ENCODE peak calls at places on chromosomes 11 and 22, in five cellular contexts. One of them, this sample, is unnamed.

GRCh38 chr11:130606181-130606580 is 157.7 kb downstream of the ADAMTS15 start:
- DNase-seq in foreskin keratinocyte: no peak
- DNase-seq in left ventricle myocardium inferior: no peak
- DNase-seq in transverse colon: no peak
- DNase-seq in lower leg skin: no peak
- DNase-seq in this sample: no peak

GRCh38 chr11:63939351-63939920 is 634 bp downstream of the NAA40 start:
- DNase-seq in transverse colon: peak
- DNase-seq in lower leg skin: no peak
- DNase-seq in foreskin keratinocyte: peak
- DNase-seq in left ventricle myocardium inferior: no peak
- DNase-seq in this sample: no peak

GRCh38 chr11:131628739-131629138 is 258.3 kb downstream of the NTM start:
- DNase-seq in lower leg skin: no peak
- DNase-seq in foreskin keratinocyte: no peak
- DNase-seq in left ventricle myocardium inferior: no peak
- DNase-seq in transverse colon: no peak
- DNase-seq in this sample: no peak

GRCh38 chr11:74018331-74019005 is 9.6 kb upstream of the UCP3 start:
- DNase-seq in foreskin keratinocyte: no peak
- DNase-seq in lower leg skin: peak
- DNase-seq in transverse colon: peak
- DNase-seq in left ventricle myocardium inferior: peak
- DNase-seq in this sample: no peak

GRCh38 chr22:41177626-41178424 is 27.3 kb upstream of the L3MBTL2 start:
- DNase-seq in lower leg skin: no peak
- DNase-seq in foreskin keratinocyte: no peak
- DNase-seq in transverse colon: no peak
- DNase-seq in left ventricle myocardium inferior: no peak
- DNase-seq in this sample: no peak

GRCh38 chr11:57460017-57460755 is at the start of gene RTN4RL2:
- DNase-seq in foreskin keratinocyte: no peak
- DNase-seq in transverse colon: no peak
- DNase-seq in lower leg skin: no peak
- DNase-seq in left ventricle myocardium inferior: peak
- DNase-seq in this sample: peak

GRCh38 chr11:120929090-120929489 is 94.8 kb upstream of the TBCEL start:
- DNase-seq in left ventricle myocardium inferior: no peak
- DNase-seq in transverse colon: no peak
- DNase-seq in lower leg skin: no peak
- DNase-seq in foreskin keratinocyte: no peak
- DNase-seq in this sample: no peak

GRCh38 chr22:32830957-32831356 is 29.5 kb downstream of the TIMP3 start:
- DNase-seq in lower leg skin: no peak
- DNase-seq in foreskin keratinocyte: no peak
- DNase-seq in transverse colon: no peak
- DNase-seq in left ventricle myocardium inferior: no peak
- DNase-seq in this sample: no peak

GRCh38 chr11:70717961-70718595 is 319.7 kb downstream of the CTTN start:
- DNase-seq in lower leg skin: no peak
- DNase-seq in transverse colon: no peak
- DNase-seq in foreskin keratinocyte: no peak
- DNase-seq in left ventricle myocardium inferior: no peak
- DNase-seq in this sample: no peak

GRCh38 chr11:17402486-17402885 is 14.0 kb upstream of the KCNJ11 start:
- DNase-seq in transverse colon: no peak
- DNase-seq in foreskin keratinocyte: no peak
- DNase-seq in left ventricle myocardium inferior: no peak
- DNase-seq in lower leg skin: no peak
- DNase-seq in this sample: no peak

GRCh38 chr11:22780914-22781593 is 48.5 kb downstream of the SVIP start:
- DNase-seq in lower leg skin: no peak
- DNase-seq in left ventricle myocardium inferior: no peak
- DNase-seq in foreskin keratinocyte: no peak
- DNase-seq in transverse colon: no peak
- DNase-seq in this sample: no peak

GRCh38 chr22:41968601-41969000 is 642 bp upstream of the SEPTIN3 start:
- DNase-seq in transverse colon: peak
- DNase-seq in lower leg skin: no peak
- DNase-seq in left ventricle myocardium inferior: no peak
- DNase-seq in foreskin keratinocyte: peak
- DNase-seq in this sample: no peak

GRCh38 chr22:45682069-45682468 is 10.4 kb downstream of the ATXN10 start:
- DNase-seq in left ventricle myocardium inferior: no peak
- DNase-seq in lower leg skin: no peak
- DNase-seq in foreskin keratinocyte: no peak
- DNase-seq in transverse colon: no peak
- DNase-seq in this sample: no peak

GRCh38 chr22:49023879-49024774 is 803.5 kb downstream of the BRD1 start:
- DNase-seq in transverse colon: no peak
- DNase-seq in foreskin keratinocyte: no peak
- DNase-seq in lower leg skin: no peak
- DNase-seq in left ventricle myocardium inferior: no peak
- DNase-seq in this sample: no peak

GRCh38 chr11:59756845-59757244 is 1.7 kb downstream of the STX3 start:
- DNase-seq in foreskin keratinocyte: peak
- DNase-seq in transverse colon: peak
- DNase-seq in lower leg skin: peak
- DNase-seq in left ventricle myocardium inferior: no peak
- DNase-seq in this sample: no peak

GRCh38 chr11:62538470-62539237 is 8.0 kb downstream of the AHNAK start:
- DNase-seq in lower leg skin: no peak
- DNase-seq in transverse colon: no peak
- DNase-seq in foreskin keratinocyte: no peak
- DNase-seq in left ventricle myocardium inferior: no peak
- DNase-seq in this sample: no peak

GRCh38 chr11:131038597-131038996 is 122.3 kb upstream of the SNX19 start:
- DNase-seq in lower leg skin: no peak
- DNase-seq in transverse colon: no peak
- DNase-seq in left ventricle myocardium inferior: no peak
- DNase-seq in foreskin keratinocyte: peak
- DNase-seq in this sample: no peak

GRCh38 chr11:73597340-73597955 is 464 bp downstream of the FAM168A start:
- DNase-seq in lower leg skin: peak
- DNase-seq in foreskin keratinocyte: no peak
- DNase-seq in left ventricle myocardium inferior: no peak
- DNase-seq in transverse colon: no peak
- DNase-seq in this sample: no peak

GRCh38 chr11:71988050-71988449 is 10.7 kb upstream of the IL18BP start:
- DNase-seq in lower leg skin: no peak
- DNase-seq in transverse colon: no peak
- DNase-seq in left ventricle myocardium inferior: no peak
- DNase-seq in foreskin keratinocyte: peak
- DNase-seq in this sample: no peak

GRCh38 chr22:42316988-42317387 is 46.5 kb upstream of the TCF20 start:
- DNase-seq in foreskin keratinocyte: peak
- DNase-seq in left ventricle myocardium inferior: peak
- DNase-seq in lower leg skin: peak
- DNase-seq in transverse colon: peak
- DNase-seq in this sample: no peak

GRCh38 chr11:122556605-122557004 is 98.9 kb upstream of the UBASH3B start:
- DNase-seq in left ventricle myocardium inferior: no peak
- DNase-seq in lower leg skin: no peak
- DNase-seq in foreskin keratinocyte: no peak
- DNase-seq in transverse colon: peak
- DNase-seq in this sample: no peak

GRCh38 chr22:18076060-18076497 is 1.7 kb upstream of the PEX26 start:
- DNase-seq in foreskin keratinocyte: peak
- DNase-seq in lower leg skin: peak
- DNase-seq in transverse colon: peak
- DNase-seq in left ventricle myocardium inferior: no peak
- DNase-seq in this sample: no peak

GRCh38 chr11:10459029-10459970 is 4.2 kb downstream of the AMPD3 start:
- DNase-seq in lower leg skin: no peak
- DNase-seq in left ventricle myocardium inferior: no peak
- DNase-seq in foreskin keratinocyte: no peak
- DNase-seq in transverse colon: no peak
- DNase-seq in this sample: peak

GRCh38 chr11:17498058-17498457 is 21.4 kb upstream of the ABCC8 start:
- DNase-seq in foreskin keratinocyte: no peak
- DNase-seq in left ventricle myocardium inferior: no peak
- DNase-seq in transverse colon: peak
- DNase-seq in lower leg skin: no peak
- DNase-seq in this sample: no peak

GRCh38 chr11:117942255-117942654 is 13.1 kb upstream of the TMPRSS13 start:
- DNase-seq in lower leg skin: no peak
- DNase-seq in foreskin keratinocyte: no peak
- DNase-seq in left ventricle myocardium inferior: no peak
- DNase-seq in transverse colon: no peak
- DNase-seq in this sample: no peak

GRCh38 chr11:117946842-117947526 is 17.8 kb upstream of the TMPRSS13 start:
- DNase-seq in lower leg skin: peak
- DNase-seq in left ventricle myocardium inferior: peak
- DNase-seq in foreskin keratinocyte: peak
- DNase-seq in transverse colon: peak
- DNase-seq in this sample: peak

GRCh38 chr11:117944554-117944953 is 15.4 kb upstream of the TMPRSS13 start:
- DNase-seq in transverse colon: no peak
- DNase-seq in left ventricle myocardium inferior: no peak
- DNase-seq in lower leg skin: no peak
- DNase-seq in foreskin keratinocyte: no peak
- DNase-seq in this sample: no peak

GRCh38 chr11:117946196-117946841 is 17.1 kb upstream of the TMPRSS13 start:
- DNase-seq in transverse colon: no peak
- DNase-seq in lower leg skin: no peak
- DNase-seq in left ventricle myocardium inferior: no peak
- DNase-seq in foreskin keratinocyte: no peak
- DNase-seq in this sample: no peak

DNA sequence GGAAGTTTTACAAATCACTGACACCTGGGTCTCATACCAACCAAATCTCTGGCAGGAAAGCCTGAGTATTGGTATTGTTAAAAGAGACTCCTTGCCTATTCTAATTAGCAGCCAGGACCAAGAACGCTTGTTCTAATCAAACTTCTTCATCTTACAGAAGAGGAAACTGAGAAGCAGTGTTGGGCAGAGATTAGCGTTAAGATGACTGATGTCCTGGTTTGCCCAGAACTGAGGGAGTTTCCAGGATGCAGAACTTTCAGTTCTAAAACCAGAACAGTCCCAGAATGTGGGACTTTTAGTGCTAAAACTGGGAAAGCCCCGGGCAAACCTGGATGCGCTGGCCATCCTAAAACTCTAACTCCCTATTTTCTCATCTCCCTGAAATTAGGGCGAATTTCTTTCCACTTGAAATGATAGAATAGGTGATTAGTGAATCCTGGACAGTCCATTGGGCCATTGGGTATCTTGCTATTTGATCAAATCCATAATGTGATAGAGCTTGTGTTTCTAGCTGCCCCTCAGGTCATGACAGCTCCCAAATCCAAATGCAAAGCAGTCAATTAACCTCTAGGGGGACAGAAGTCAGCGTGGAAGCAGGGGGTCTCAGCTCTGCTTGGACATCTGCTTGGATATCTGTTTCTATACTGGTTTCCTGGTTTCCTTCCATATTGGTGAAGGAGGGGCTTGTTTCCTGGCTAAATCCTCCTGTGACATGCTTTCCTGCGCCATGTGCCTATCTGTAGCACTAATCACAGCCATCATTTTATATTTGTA is 16.0 kb upstream of the TMPRSS13 start:
- DNase-seq in lower leg skin: no peak
- DNase-seq in left ventricle myocardium inferior: no peak
- DNase-seq in transverse colon: no peak
- DNase-seq in foreskin keratinocyte: no peak
- DNase-seq in this sample: no peak
- TF ChIP-seq CTCF in lower leg skin: no peak
- TF ChIP-seq CTCF in left ventricle myocardium inferior: no peak
- TF ChIP-seq CTCF in transverse colon: no peak
- TF ChIP-seq CTCF in foreskin keratinocyte: no peak
- TF ChIP-seq CTCF in this sample: no peak

DNA sequence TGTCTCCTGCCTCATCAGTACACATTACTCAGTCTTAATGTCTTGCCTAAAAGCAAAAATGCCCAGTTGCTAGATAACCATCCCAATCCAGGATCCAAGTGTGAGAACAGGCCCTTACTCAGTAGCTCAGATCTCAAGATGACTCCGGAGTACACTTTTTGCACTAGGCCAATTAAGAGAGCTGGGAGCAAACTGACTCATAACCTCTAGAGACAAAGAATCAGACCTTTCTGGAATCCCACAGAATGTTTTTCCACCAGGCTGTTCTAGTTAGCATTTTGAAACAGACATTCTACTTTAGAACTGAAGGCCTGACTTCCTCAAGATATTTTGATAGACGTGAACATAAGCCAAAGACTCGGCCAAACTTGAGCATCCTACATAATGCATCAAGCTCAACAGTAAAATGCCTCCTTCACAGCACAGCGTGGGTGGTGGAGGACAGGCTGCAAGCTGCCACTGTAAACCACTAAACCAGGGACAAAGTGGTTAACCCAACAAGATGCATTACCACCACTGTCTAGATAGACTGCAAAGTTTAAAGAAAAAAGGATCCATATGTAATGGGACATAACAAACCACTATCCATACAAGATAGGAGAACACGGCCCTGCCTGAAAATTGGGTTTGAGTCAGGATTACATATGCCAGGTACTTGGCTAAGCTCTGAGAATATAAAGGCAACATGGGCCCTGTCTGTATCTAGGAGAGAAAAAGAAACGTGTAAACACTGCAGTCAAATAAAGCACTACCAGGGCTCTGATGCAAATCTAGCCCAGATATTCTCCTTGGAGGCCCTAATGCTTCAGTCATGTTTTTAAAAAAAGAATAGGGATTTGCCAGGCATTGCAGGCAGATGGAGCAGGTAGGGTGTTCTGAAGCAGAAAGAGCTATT is 48.3 kb downstream of the MYH9 start:
- DNase-seq in foreskin keratinocyte: peak
- DNase-seq in transverse colon: no peak
- DNase-seq in lower leg skin: no peak
- DNase-seq in left ventricle myocardium inferior: no peak
- DNase-seq in this sample: no peak
- TF ChIP-seq CTCF in foreskin keratinocyte: no peak
- TF ChIP-seq CTCF in transverse colon: no peak
- TF ChIP-seq CTCF in lower leg skin: no peak
- TF ChIP-seq CTCF in left ventricle myocardium inferior: no peak
- TF ChIP-seq CTCF in this sample: no peak

GRCh38 chr22:22103078-22103593 is 120.5 kb upstream of the TOP3B start:
- DNase-seq in transverse colon: no peak
- DNase-seq in left ventricle myocardium inferior: no peak
- DNase-seq in lower leg skin: no peak
- DNase-seq in foreskin keratinocyte: no peak
- DNase-seq in this sample: no peak
- TF ChIP-seq CTCF in transverse colon: no peak
- TF ChIP-seq CTCF in left ventricle myocardium inferior: peak
- TF ChIP-seq CTCF in lower leg skin: no peak
- TF ChIP-seq CTCF in foreskin keratinocyte: peak
- TF ChIP-seq CTCF in this sample: no peak

GRCh38 chr11:32379714-32380113 is 55.6 kb downstream of the WT1 start:
- DNase-seq in transverse colon: no peak
- DNase-seq in foreskin keratinocyte: no peak
- DNase-seq in left ventricle myocardium inferior: no peak
- DNase-seq in lower leg skin: no peak
- DNase-seq in this sample: no peak

DNA sequence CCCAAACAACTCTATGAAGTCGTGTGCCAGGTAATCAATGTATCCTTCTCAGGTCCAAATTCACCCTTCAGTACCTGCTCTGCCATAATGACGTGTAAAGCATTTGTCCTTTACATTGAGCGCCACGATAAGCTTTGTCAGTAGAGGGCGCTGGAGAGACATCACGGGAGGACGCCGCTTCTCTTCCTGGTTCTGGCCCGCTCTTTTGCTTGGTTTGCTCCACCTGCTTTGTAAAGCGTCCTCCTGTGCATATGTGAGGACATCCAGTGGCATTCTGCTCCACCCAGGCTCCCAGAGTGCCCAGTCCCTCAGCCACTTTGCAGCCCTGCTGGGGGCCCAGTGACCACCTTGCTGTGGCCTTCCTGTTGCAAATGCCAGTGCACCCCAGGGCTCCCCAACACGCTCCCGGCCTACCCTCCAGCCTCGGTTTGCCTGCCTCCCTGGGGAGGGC is 61.1 kb downstream of the WT1 start:
- DNase-seq in foreskin keratinocyte: peak
- DNase-seq in lower leg skin: no peak
- DNase-seq in left ventricle myocardium inferior: no peak
- DNase-seq in transverse colon: peak
- DNase-seq in this sample: no peak
- TF ChIP-seq CTCF in foreskin keratinocyte: peak
- TF ChIP-seq CTCF in lower leg skin: no peak
- TF ChIP-seq CTCF in left ventricle myocardium inferior: peak
- TF ChIP-seq CTCF in transverse colon: peak
- TF ChIP-seq CTCF in this sample: peak